ENCODE peak calls at places on chromosomes 2 and 18, in five cellular contexts. B is tibial nerve, T is stomach, F is fibroblast of lung, H is OCI-LY7. J is an unnamed sample.

GRCh38 chr2:84880645-84881521 is at the start of gene TRABD2A:
- DNase-seq in B (no peak), T (peak; percentile 30), F (peak; percentile 86), H (no peak), J (peak; percentile 47)

GRCh38 chr2:227545990-227546389 is 52.7 kb upstream of the SCYGR2 start:
- DNase-seq in B (no peak), T (no peak), F (no peak), H (peak; percentile 16), J (peak; percentile 16)

GRCh38 chr2:2570871-2571270 is 239.8 kb upstream of the MYT1L start:
- DNase-seq in B (no peak), T (no peak), F (no peak), H (no peak), J (no peak)

GRCh38 chr2:181680937-181681811 is 857 bp upstream of the NEUROD1 start:
- DNase-seq in B (no peak), T (no peak), F (no peak), H (no peak), J (no peak)

GRCh38 chr2:95573866-95574265 is 17.9 kb upstream of the TRIM43 start:
- DNase-seq in B (no peak), T (no peak), F (no peak), H (no peak), J (no peak)

GRCh38 chr2:235170536-235171510 is 219.0 kb downstream of the SH3BP4 start:
- DNase-seq in B (no peak), T (no peak), F (peak; percentile 28), H (no peak), J (peak; percentile 77)

GRCh38 chr2:233982421-233983121 is 65.4 kb downstream of the TRPM8 start:
- DNase-seq in B (no peak), T (no peak), F (peak; percentile 91), H (no peak), J (peak; percentile 53)

GRCh38 chr18:64876833-64877232 is 727.9 kb upstream of the LINC00305 start:
- DNase-seq in B (no peak), T (no peak), F (no peak), H (no peak), J (no peak)

GRCh38 chr2:221176666-221177065 is 395.4 kb downstream of the EPHA4 start:
- DNase-seq in B (no peak), T (no peak), F (no peak), H (no peak), J (no peak)

GRCh38 chr18:78242796-78243195 is 736.8 kb upstream of the SALL3 start:
- DNase-seq in B (peak; percentile 14), T (no peak), F (no peak), H (no peak), J (peak; percentile 26)

GRCh38 chr2:83900859-83901258 is 558.2 kb downstream of the SUCLG1 start:
- DNase-seq in B (no peak), T (no peak), F (peak; percentile 33), H (no peak), J (peak; percentile 25)

GRCh38 chr2:152875832-152876669 is 157.6 kb downstream of the ARL6IP6 start:
- DNase-seq in B (no peak), T (no peak), F (no peak), H (no peak), J (peak; percentile 62)

GRCh38 chr2:43105586-43106562 is 120.5 kb downstream of the ZFP36L2 start:
- DNase-seq in B (peak; percentile 57), T (peak; percentile 40), F (peak; percentile 93), H (peak; percentile 75), J (peak; percentile 51)
- TF ChIP-seq CTCF in B (peak; percentile 36), T (peak; percentile 23), F (peak; percentile 58), H (peak; percentile 18), J (no peak)

DNA sequence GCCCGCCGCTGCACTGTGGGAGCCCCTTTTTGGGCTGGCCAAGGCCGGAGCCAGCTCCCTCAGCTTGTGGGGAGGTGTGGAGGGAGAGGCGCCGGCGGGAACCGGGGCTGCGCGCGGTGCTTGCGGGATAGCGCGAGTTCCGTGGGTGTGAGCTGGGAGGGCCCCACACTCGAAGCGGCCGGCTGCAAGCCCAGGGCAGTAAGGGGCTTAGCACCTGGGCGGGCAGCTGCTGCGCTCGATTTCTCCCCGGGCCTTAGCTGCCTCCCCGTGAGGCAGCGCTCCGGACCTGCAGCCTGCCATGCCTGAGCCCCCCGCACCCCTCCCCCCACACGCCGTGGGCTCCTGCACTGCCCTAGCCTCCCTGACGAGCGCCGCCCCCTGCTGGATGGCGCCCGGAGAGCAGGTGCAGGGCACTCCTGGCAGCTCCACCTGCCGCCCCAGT is 124.4 kb downstream of the CCDC178 start:
- DNase-seq in B (no peak), T (no peak), F (no peak), H (no peak), J (no peak)
- TF ChIP-seq CTCF in B (no peak), T (no peak), F (no peak), H (no peak), J (no peak)

DNA sequence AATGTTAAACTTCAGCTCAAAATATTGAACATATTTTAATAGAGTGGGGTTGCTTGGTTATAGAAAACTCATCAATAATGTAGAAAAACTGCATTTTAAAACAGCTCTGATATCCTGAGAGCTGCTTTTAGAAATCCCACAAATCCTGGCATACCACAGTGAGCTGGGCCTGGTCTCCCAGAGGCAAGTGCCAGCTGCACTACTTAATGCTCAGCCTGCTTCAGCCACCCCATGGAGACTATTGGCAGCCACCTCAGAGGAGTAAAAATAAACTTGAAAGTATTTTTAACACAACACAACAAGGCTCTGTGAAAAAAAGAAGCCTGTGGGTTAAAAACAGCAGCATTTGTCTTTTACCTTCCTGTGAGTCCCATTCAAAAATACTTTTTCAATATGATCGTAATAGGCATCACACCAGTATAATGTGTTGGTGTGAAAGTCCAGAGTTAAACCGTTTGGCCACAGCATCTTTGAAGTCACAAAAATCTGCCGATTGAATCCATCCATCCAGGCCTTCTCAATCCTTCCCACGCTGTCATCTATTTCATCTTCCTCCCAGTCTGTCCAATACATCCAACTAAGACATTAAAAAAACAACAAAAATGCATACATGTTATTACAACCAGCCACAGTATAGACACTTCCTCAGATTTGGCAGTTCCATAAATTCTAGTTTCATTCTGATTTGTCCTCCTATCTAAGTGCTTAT is 1115.3 kb downstream of the LRP1B start:
- DNase-seq in B (no peak), T (no peak), F (peak; percentile 36), H (no peak), J (no peak)
- TF ChIP-seq CTCF in B (no peak), T (no peak), F (no peak), H (no peak), J (no peak)

GRCh38 chr2:42337356-42337820 is 23.6 kb downstream of the COX7A2L start:
- DNase-seq in B (no peak), T (no peak), F (no peak), H (peak; percentile 4), J (no peak)
- TF ChIP-seq CTCF in B (no peak), T (no peak), F (peak; percentile 6), H (peak; percentile 31), J (no peak)

GRCh38 chr18:36130883-36131653 is 1.4 kb downstream of the ELP2 start:
- DNase-seq in B (no peak), T (no peak), F (no peak), H (no peak), J (no peak)

GRCh38 chr18:36130039-36130831 is 536 bp downstream of the ELP2 start:
- DNase-seq in B (no peak), T (no peak), F (no peak), H (no peak), J (no peak)

GRCh38 chr18:36127866-36128845 is 984 bp downstream of the SLC39A6 start:
- DNase-seq in B (no peak), T (no peak), F (peak; percentile 58), H (no peak), J (peak; percentile 27)

GRCh38 chr18:36128907-36129299 is 237 bp downstream of the SLC39A6 start:
- DNase-seq in B (no peak), T (no peak), F (no peak), H (no peak), J (no peak)

DNA sequence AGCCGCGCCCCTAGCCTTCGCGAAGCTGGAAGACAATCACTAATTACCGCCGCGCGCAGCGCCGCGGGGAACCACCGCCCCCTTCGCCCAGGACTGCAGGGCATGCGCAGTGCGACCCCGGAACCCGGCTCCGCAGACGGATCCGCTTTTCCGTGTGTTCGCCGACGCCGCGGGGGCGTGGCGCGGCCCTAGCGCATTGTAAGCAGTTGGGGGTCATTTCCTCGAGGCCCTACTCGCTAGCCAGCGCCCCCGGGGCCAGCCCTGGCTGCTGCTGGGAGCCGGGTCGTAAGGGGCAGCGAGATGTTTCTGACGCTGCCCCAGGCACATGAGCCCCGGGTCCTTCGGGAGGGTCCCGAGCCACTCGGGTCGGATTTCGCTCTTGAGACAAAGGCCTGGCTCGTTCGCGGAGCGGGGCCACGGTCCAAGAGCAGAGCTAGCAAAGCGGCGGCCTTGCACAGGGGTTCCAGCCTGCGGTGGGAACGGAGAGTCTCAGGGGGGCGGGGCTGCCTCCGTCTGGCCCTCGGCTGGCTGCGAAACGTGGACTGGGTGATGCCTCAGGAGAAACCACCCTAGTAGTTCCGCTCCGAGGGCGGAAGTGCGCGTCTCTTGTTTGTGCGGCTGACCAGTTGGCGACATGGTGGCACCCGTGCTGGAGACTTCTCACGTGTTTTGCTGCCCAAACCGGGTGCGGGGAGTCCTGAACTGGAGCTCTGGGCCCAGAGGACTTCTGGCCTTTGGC is at the start of the genes ELP2 and SLC39A6:
- DNase-seq in B (peak; percentile 95), T (peak; percentile 97), F (peak; percentile 94), H (peak; percentile 91), J (peak; percentile 94)
- TF ChIP-seq CTCF in B (no peak), T (no peak), F (no peak), H (no peak), J (no peak)

GRCh38 chr2:41944218-41944880 is 103.5 kb upstream of the PKDCC start:
- DNase-seq in B (no peak), T (no peak), F (no peak), H (no peak), J (no peak)
- TF ChIP-seq CTCF in B (no peak), T (no peak), F (no peak), H (no peak), J (no peak)

DNA sequence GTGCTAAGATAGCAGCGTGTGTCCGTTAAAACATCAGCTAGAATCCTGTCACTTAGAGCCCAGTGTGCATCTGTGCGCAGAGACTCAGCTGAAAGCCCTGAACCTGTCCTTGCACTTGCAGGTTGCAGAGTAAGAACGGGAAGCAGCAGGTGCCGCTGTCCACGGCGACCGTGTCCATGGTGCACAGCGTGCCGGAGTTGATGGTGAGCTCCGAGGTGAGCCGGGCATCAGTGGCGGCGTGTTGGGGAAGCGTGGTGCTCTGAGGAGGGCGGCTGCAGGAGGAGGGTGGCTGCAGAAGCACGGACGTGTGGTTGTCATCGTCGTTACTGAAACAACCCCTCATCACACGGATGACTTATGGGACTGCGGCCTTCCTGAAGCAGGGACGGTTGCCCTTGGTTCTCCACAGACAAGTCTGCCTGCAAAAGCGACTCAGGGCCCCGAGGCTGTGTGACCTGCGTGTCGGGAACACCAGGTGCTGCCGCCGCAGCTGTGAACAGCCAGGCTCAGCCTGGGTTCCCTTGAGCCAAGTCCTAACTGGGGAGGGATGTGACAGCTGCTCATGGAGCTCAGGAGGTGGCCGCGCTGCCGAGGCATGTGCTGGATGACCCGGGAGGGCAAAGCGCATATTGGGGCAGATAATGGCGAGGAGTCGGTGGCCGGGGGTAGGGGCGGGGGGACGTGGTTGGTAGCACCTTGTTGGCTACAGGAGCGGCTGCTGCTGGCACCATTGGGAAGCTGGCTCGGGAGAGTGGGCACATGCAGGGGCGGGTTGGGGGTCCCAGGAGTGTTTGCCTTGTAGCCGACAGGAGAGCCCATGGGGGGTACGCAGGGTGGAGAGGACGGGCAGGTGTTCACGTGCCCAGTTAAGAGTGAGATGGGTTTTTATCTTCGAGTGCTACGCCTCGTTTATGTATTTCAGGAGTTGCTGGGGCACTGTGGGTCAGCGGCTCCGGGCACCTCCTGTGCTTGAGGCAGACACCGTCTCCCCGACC is 16.6 kb downstream of the CTDP1 start:
- DNase-seq in B (no peak), T (no peak), F (no peak), H (no peak), J (no peak)
- TF ChIP-seq CTCF in B (no peak), T (no peak), F (no peak), H (no peak), J (no peak)